ENCODE peak calls at places on chromosomes 16 and 17, in four cellular contexts. One of them, this sample, is unnamed.
A peak's percentile ranks its signal among the peaks of the same experiment; 100 is the strongest.

GRCh38 chr17:51087072-51087757 is 33.5 kb downstream of the SPAG9 start:
- DNase-seq in body of pancreas: no peak
- DNase-seq in right lobe of liver: no peak
- DNase-seq in tibial nerve: no peak
- DNase-seq in this sample: no peak

GRCh38 chr17:73304971-73305786 is 6.6 kb downstream of the CDC42EP4 start:
- DNase-seq in body of pancreas: peak; percentile 62
- DNase-seq in right lobe of liver: peak; percentile 61
- DNase-seq in tibial nerve: no peak
- DNase-seq in this sample: peak; percentile 63

GRCh38 chr16:81519298-81520150 is 74.9 kb downstream of the CMIP start:
- DNase-seq in body of pancreas: no peak
- DNase-seq in right lobe of liver: no peak
- DNase-seq in tibial nerve: no peak
- DNase-seq in this sample: no peak

GRCh38 chr17:73091770-73092517 is 544 bp downstream of the SLC39A11 start:
- DNase-seq in tibial nerve: no peak
- DNase-seq in right lobe of liver: peak; percentile 44
- DNase-seq in body of pancreas: peak; percentile 57
- DNase-seq in this sample: peak; percentile 41

GRCh38 chr17:71378741-71379140 is 742.1 kb upstream of the SOX9 start:
- DNase-seq in tibial nerve: no peak
- DNase-seq in body of pancreas: no peak
- DNase-seq in right lobe of liver: no peak
- DNase-seq in this sample: no peak

GRCh38 chr17:38982858-38983746 is 15.9 kb upstream of the FBXO47 start:
- DNase-seq in right lobe of liver: no peak
- DNase-seq in tibial nerve: peak; percentile 69
- DNase-seq in body of pancreas: peak; percentile 67
- DNase-seq in this sample: peak; percentile 68

GRCh38 chr16:88686062-88686438 is 257 bp downstream of the SNAI3 start:
- DNase-seq in right lobe of liver: peak; percentile 53
- DNase-seq in body of pancreas: peak; percentile 64
- DNase-seq in tibial nerve: no peak
- DNase-seq in this sample: no peak

GRCh38 chr17:2238432-2239169 is 65.0 kb downstream of the SMG6 start:
- DNase-seq in body of pancreas: peak; percentile 7
- DNase-seq in tibial nerve: no peak
- DNase-seq in right lobe of liver: no peak
- DNase-seq in this sample: peak; percentile 40

GRCh38 chr17:21379080-21379711 is 3.0 kb downstream of the KCNJ12 start:
- DNase-seq in right lobe of liver: no peak
- DNase-seq in body of pancreas: peak; percentile 48
- DNase-seq in tibial nerve: no peak
- DNase-seq in this sample: no peak

GRCh38 chr17:51000835-51001638 is 119.6 kb downstream of the SPAG9 start:
- DNase-seq in tibial nerve: peak; percentile 64
- DNase-seq in right lobe of liver: no peak
- DNase-seq in body of pancreas: peak; percentile 36
- DNase-seq in this sample: no peak

GRCh38 chr17:15952916-15953865 is 8.3 kb downstream of the ADORA2B start:
- DNase-seq in tibial nerve: no peak
- DNase-seq in body of pancreas: no peak
- DNase-seq in right lobe of liver: no peak
- DNase-seq in this sample: no peak

GRCh38 chr16:88077328-88078108 is 126.3 kb downstream of the BANP start:
- DNase-seq in right lobe of liver: no peak
- DNase-seq in tibial nerve: no peak
- DNase-seq in body of pancreas: no peak
- DNase-seq in this sample: no peak

GRCh38 chr16:50800074-50800473 is 58.2 kb downstream of the CYLD start:
- DNase-seq in body of pancreas: no peak
- DNase-seq in tibial nerve: no peak
- DNase-seq in right lobe of liver: no peak
- DNase-seq in this sample: no peak

GRCh38 chr16:3638916-3639644 is 15.4 kb upstream of the DNASE1 start:
- DNase-seq in right lobe of liver: no peak
- DNase-seq in body of pancreas: no peak
- DNase-seq in tibial nerve: no peak
- DNase-seq in this sample: no peak

GRCh38 chr16:48511071-48511540 is 98.9 kb downstream of the N4BP1 start:
- DNase-seq in body of pancreas: no peak
- DNase-seq in right lobe of liver: no peak
- DNase-seq in tibial nerve: no peak
- DNase-seq in this sample: no peak

GRCh38 chr16:60073376-60073775 is 1339.3 kb upstream of the GOT2 start:
- DNase-seq in tibial nerve: no peak
- DNase-seq in right lobe of liver: no peak
- DNase-seq in body of pancreas: no peak
- DNase-seq in this sample: no peak

GRCh38 chr17:3594056-3594810 is 15.0 kb downstream of the TRPV1 start:
- DNase-seq in tibial nerve: peak; percentile 7
- DNase-seq in body of pancreas: no peak
- DNase-seq in right lobe of liver: no peak
- DNase-seq in this sample: no peak

GRCh38 chr17:40598928-40599627 is 33.8 kb upstream of the CCR7 start:
- DNase-seq in tibial nerve: peak; percentile 59
- DNase-seq in right lobe of liver: no peak
- DNase-seq in body of pancreas: no peak
- DNase-seq in this sample: peak; percentile 58

GRCh38 chr16:30183236-30183960 is at the start of gene CORO1A:
- DNase-seq in right lobe of liver: peak; percentile 89
- DNase-seq in body of pancreas: peak; percentile 81
- DNase-seq in tibial nerve: peak; percentile 77
- DNase-seq in this sample: peak; percentile 79

GRCh38 chr17:64006361-64007088 is 8.4 kb downstream of the PRR29 start:
- DNase-seq in body of pancreas: peak; percentile 37
- DNase-seq in tibial nerve: no peak
- DNase-seq in right lobe of liver: no peak
- DNase-seq in this sample: no peak

GRCh38 chr17:57257911-57258885 is 1.9 kb downstream of the MSI2 start:
- DNase-seq in body of pancreas: no peak
- DNase-seq in right lobe of liver: no peak
- DNase-seq in tibial nerve: no peak
- DNase-seq in this sample: no peak

GRCh38 chr17:37543527-37544122 is 53.9 kb downstream of the DUSP14 start:
- DNase-seq in tibial nerve: no peak
- DNase-seq in body of pancreas: no peak
- DNase-seq in right lobe of liver: no peak
- DNase-seq in this sample: no peak

GRCh38 chr16:56547120-56547948 is 17.5 kb upstream of the MT4 start:
- DNase-seq in right lobe of liver: no peak
- DNase-seq in tibial nerve: no peak
- DNase-seq in body of pancreas: no peak
- DNase-seq in this sample: no peak

GRCh38 chr16:84563776-84564420 is 54.0 kb downstream of the COTL1 start:
- DNase-seq in tibial nerve: no peak
- DNase-seq in body of pancreas: no peak
- DNase-seq in right lobe of liver: no peak
- DNase-seq in this sample: no peak

GRCh38 chr16:68085259-68086071 is at the start of gene NFATC3:
- DNase-seq in right lobe of liver: peak; percentile 99
- DNase-seq in body of pancreas: peak; percentile 99
- DNase-seq in tibial nerve: peak; percentile 94
- DNase-seq in this sample: peak; percentile 99

GRCh38 chr17:48539177-48539576 is 5.7 kb downstream of the HOXB2 start:
- DNase-seq in body of pancreas: no peak
- DNase-seq in tibial nerve: no peak
- DNase-seq in right lobe of liver: no peak
- DNase-seq in this sample: no peak

GRCh38 chr16:53509906-53510703 is 7.1 kb upstream of the AKTIP start:
- DNase-seq in tibial nerve: peak; percentile 57
- DNase-seq in body of pancreas: peak; percentile 67
- DNase-seq in right lobe of liver: peak; percentile 82
- DNase-seq in this sample: peak; percentile 65

GRCh38 chr17:77422104-77422782 is 281.5 kb downstream of the SEC14L1 start:
- DNase-seq in right lobe of liver: no peak
- DNase-seq in tibial nerve: no peak
- DNase-seq in body of pancreas: no peak
- DNase-seq in this sample: no peak

GRCh38 chr16:19137201-19137601 is 23.4 kb downstream of the ITPRIPL2 start:
- DNase-seq in right lobe of liver: no peak
- DNase-seq in tibial nerve: no peak
- DNase-seq in body of pancreas: no peak
- DNase-seq in this sample: no peak

GRCh38 chr17:61463068-61463980 is 11.1 kb downstream of the TBX4 start:
- DNase-seq in right lobe of liver: no peak
- DNase-seq in tibial nerve: no peak
- DNase-seq in body of pancreas: no peak
- DNase-seq in this sample: no peak

GRCh38 chr17:49992933-49993422 is 2.0 kb downstream of the DLX3 start:
- DNase-seq in right lobe of liver: no peak
- DNase-seq in tibial nerve: no peak
- DNase-seq in body of pancreas: no peak
- DNase-seq in this sample: no peak

GRCh38 chr17:64628641-64629040 is 33.5 kb downstream of the SMURF2 start:
- DNase-seq in body of pancreas: no peak
- DNase-seq in right lobe of liver: no peak
- DNase-seq in tibial nerve: no peak
- DNase-seq in this sample: no peak

GRCh38 chr16:89443727-89444084 is 46.7 kb downstream of the ANKRD11 start:
- DNase-seq in body of pancreas: peak; percentile 72
- DNase-seq in right lobe of liver: no peak
- DNase-seq in tibial nerve: no peak
- DNase-seq in this sample: no peak

GRCh38 chr17:77281024-77281903 is 140.5 kb downstream of the SEC14L1 start:
- DNase-seq in tibial nerve: no peak
- DNase-seq in body of pancreas: peak; percentile 68
- DNase-seq in right lobe of liver: peak; percentile 79
- DNase-seq in this sample: no peak

GRCh38 chr16:67935402-67936123 is 1.1 kb downstream of the PSMB10 start:
- DNase-seq in body of pancreas: peak; percentile 99
- DNase-seq in tibial nerve: peak; percentile 88
- DNase-seq in right lobe of liver: peak; percentile 97
- DNase-seq in this sample: peak; percentile 95

GRCh38 chr17:81054308-81054707 is 19.4 kb downstream of the BAIAP2 start:
- DNase-seq in tibial nerve: no peak
- DNase-seq in right lobe of liver: no peak
- DNase-seq in body of pancreas: no peak
- DNase-seq in this sample: no peak
- H3K4me1 ChIP-seq in tibial nerve: peaks cover 7% of the 10 kb centered on the region
- H3K4me1 ChIP-seq in right lobe of liver: peaks cover 14% of the 10 kb centered on the region
- H3K4me1 ChIP-seq in body of pancreas: peaks cover 4% of the 10 kb centered on the region
- H3K4me1 ChIP-seq in this sample: no peaks in the 10 kb centered on the region

GRCh38 chr16:64305663-64306062 is 816.2 kb downstream of the CDH11 start:
- DNase-seq in right lobe of liver: no peak
- DNase-seq in tibial nerve: no peak
- DNase-seq in body of pancreas: no peak
- DNase-seq in this sample: no peak
- H3K36me3 ChIP-seq in right lobe of liver: no peaks in the 10 kb centered on the region
- H3K36me3 ChIP-seq in tibial nerve: no peaks in the 10 kb centered on the region
- H3K36me3 ChIP-seq in body of pancreas: no peaks in the 10 kb centered on the region
- H3K36me3 ChIP-seq in this sample: no peaks in the 10 kb centered on the region

DNA sequence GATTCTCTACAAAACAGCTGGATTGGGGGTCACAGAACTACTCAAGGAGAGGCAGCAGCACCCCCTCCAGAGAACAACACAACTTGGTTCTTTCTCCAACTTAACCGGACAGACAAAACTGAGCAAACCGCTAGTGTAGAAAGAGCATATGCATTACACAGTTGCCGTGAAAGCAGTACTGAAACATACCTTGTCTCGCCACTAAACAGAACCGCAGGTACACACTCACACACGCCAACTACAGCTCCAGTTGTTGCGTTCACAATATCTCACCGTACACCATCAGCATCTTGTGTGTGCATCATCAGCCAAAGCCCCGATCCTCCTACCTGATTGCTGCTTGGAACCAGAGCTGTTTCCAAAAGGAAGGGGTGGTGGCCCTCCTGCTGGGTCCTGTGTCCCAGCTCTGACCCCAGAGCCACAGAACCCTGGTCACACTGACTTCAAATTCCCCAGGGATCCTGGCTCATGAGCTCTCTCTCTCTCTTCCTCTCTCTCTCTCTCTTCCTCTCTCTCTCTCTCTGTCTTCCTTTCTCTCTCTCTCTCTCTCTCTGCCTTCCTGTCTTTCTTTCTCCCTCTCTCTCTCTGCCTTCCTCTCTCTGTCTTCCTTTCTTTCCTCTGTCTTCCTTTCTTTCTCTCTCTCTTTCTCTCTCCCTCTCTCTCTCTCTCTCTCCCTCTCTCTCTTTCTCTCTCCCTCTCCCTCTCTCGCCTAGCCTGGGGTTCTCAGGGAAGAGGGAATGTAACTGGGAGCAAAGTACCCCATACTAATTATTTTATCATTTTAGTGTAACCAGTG is 8.4 kb downstream of the PIMREG start:
- DNase-seq in right lobe of liver: no peak
- DNase-seq in body of pancreas: no peak
- DNase-seq in tibial nerve: no peak
- DNase-seq in this sample: no peak
- H3K4me1 ChIP-seq in right lobe of liver: no peaks in the 10 kb centered on the region
- H3K4me1 ChIP-seq in body of pancreas: no peaks in the 10 kb centered on the region
- H3K4me1 ChIP-seq in tibial nerve: peaks cover 7% of the 10 kb centered on the region
- H3K4me1 ChIP-seq in this sample: no peaks in the 10 kb centered on the region

GRCh38 chr16:23057013-23057596 is 92.1 kb downstream of the USP31 start:
- DNase-seq in right lobe of liver: no peak
- DNase-seq in body of pancreas: no peak
- DNase-seq in tibial nerve: no peak
- DNase-seq in this sample: no peak
- H3K36me3 ChIP-seq in right lobe of liver: no peaks in the 10 kb centered on the region
- H3K36me3 ChIP-seq in body of pancreas: no peaks in the 10 kb centered on the region
- H3K36me3 ChIP-seq in tibial nerve: no peaks in the 10 kb centered on the region
- H3K36me3 ChIP-seq in this sample: no peaks in the 10 kb centered on the region

GRCh38 chr16:10940501-10941079 is 1.7 kb downstream of the DEXI start:
- DNase-seq in body of pancreas: no peak
- DNase-seq in tibial nerve: no peak
- DNase-seq in right lobe of liver: peak; percentile 44
- DNase-seq in this sample: no peak
- H3K4me1 ChIP-seq in body of pancreas: peaks cover 81% of the 10 kb centered on the region
- H3K4me1 ChIP-seq in tibial nerve: peaks cover 69% of the 10 kb centered on the region
- H3K4me1 ChIP-seq in right lobe of liver: peaks cover 74% of the 10 kb centered on the region
- H3K4me1 ChIP-seq in this sample: peaks cover 14% of the 10 kb centered on the region